ENCODE peak calls at places on chromosomes 16 and 17, in four cellular contexts. L is HepG2, A is K562, D is GM12878. S is an unnamed sample.

GRCh38 chr17:45953561-45953960 is 45.5 kb upstream of the STH start:
- DNase-seq in L (no peak), A (no peak), D (no peak), S (no peak)

GRCh38 chr16:6573577-6573976 is 759.1 kb upstream of the RBFOX1 start:
- DNase-seq in L (peak; percentile 2), A (no peak), D (no peak), S (peak; percentile 22)

GRCh38 chr16:27920391-27920891 is 143.1 kb downstream of the GSG1L start:
- DNase-seq in L (peak; percentile 22), A (peak; percentile 15), D (no peak), S (peak; percentile 74)

GRCh38 chr16:79605999-79606398 is 5.5 kb upstream of the MAF start:
- DNase-seq in L (no peak), A (no peak), D (no peak), S (no peak)

GRCh38 chr16:17252064-17252463 is 218.7 kb downstream of the XYLT1 start:
- DNase-seq in L (no peak), A (no peak), D (no peak), S (no peak)

GRCh38 chr16:84922351-84923135 is 88.8 kb downstream of the ZDHHC7 start:
- DNase-seq in L (peak; percentile 38), A (no peak), D (no peak), S (no peak)

GRCh38 chr17:68456529-68457167 is 648 bp downstream of the WIPI1 start:
- DNase-seq in L (peak; percentile 92), A (no peak), D (no peak), S (peak; percentile 47)

GRCh38 chr17:78651551-78651950 is 74.4 kb upstream of the DNAH17 start:
- DNase-seq in L (no peak), A (no peak), D (no peak), S (no peak)

GRCh38 chr16:28192811-28193529 is 18.8 kb downstream of the XPO6 start:
- DNase-seq in L (no peak), A (no peak), D (no peak), S (no peak)

GRCh38 chr17:80750263-80750662 is 205.6 kb downstream of the RPTOR start:
- DNase-seq in L (no peak), A (no peak), D (no peak), S (no peak)

GRCh38 chr16:85651822-85652430 is 36.8 kb downstream of the GINS2 start:
- DNase-seq in L (no peak), A (no peak), D (no peak), S (no peak)

DNA sequence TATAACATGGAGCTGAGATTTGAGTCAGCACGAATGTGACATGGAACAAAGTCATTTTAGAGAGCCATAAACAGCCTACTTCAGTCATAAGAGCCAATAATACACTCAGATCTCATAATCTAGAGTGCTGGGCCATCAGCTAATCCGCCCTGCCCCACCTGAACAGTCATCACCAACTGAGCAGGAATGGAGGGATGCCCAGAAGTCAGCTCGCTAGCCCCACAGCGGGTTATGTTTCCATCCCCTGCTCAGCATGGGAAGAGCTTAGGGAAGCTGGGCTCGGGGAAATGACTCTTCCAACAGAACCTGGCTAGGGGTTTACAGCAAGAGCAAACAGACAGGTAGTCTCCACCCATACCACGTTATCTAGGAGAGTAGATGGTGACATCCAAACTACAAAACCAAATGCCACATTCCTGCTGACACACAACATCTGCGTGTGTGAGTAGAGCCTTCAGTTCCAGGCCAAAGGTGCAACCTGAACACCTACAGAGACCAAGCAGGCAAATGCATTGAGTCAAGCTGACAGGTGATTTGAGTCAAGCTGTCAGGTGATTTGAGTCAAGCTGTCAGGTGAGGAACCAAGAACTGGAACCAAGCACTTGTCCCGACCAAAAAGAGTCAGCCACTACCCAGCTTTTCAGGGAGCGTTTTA is 2.0 kb downstream of the TMEM11 start:
- DNase-seq in L (no peak), A (no peak), D (no peak), S (no peak)
- TF ChIP-seq TARDBP in L (no peak), A (no peak), D (no peak), S (no peak)

GRCh38 chr16:87896924-87897562 is 27.7 kb upstream of the SLC7A5 start:
- DNase-seq in L (no peak), A (no peak), D (no peak), S (no peak)

GRCh38 chr16:87895641-87896141 is 26.4 kb upstream of the SLC7A5 start:
- DNase-seq in L (no peak), A (no peak), D (peak; percentile 67), S (no peak)

GRCh38 chr16:87897563-87898505 is 28.5 kb upstream of the SLC7A5 start:
- DNase-seq in L (no peak), A (no peak), D (no peak), S (no peak)
- TF ChIP-seq TARDBP in L (no peak), A (no peak), D (no peak), S (no peak)

DNA sequence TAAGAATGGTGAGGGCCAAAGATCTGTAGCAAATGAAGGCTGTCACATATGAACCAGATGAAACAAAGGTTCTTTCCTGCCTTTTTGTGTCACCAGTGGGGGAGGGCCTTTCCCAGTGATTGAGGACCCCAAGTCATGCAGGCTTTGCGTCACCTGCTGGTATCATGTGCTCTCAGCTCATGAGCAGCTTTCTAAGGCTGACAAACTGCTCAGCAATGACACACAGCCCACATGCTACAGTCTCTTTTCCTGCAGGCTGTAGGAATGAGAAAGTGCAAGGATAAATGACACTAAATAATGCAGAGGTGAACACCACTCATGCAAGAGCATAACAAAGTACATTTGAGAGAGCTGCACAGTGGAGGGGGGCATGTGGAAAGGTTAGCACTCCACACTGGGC is 34.8 kb downstream of the TOM1L2 start:
- DNase-seq in L (no peak), A (no peak), D (no peak), S (no peak)
- TF ChIP-seq TARDBP in L (no peak), A (no peak), D (no peak), S (no peak)

GRCh38 chr17:82551779-82552457 is 32.4 kb downstream of the FOXK2 start:
- DNase-seq in L (peak; percentile 65), A (peak; percentile 77), D (no peak), S (peak; percentile 73)
- TF ChIP-seq TARDBP in L (no peak), A (no peak), D (no peak), S (no peak)

GRCh38 chr16:13883881-13884280 is 36.1 kb upstream of the ERCC4 start:
- DNase-seq in L (no peak), A (no peak), D (no peak), S (no peak)

GRCh38 chr16:13885700-13886099 is 34.3 kb upstream of the ERCC4 start:
- DNase-seq in L (peak; percentile 86), A (no peak), D (no peak), S (no peak)

DNA sequence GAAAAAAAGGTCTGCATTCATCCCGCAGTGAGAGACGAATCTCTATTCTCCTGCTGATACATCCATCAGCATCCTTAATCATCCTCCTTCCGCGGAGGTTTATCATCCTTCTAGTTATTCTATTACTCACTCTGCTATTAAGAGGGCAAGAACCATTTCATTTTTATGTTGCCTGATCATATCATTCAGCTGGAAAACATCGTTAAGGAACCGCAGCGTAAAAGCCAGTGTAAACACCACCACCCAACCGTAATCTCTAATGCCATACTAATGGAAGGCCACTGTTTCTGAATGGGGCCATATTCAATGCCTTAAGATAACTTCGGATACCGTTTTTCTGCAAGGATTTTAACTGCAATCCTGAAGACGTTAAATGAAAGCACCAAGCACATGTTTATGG is 36.7 kb upstream of the ERCC4 start:
- DNase-seq in L (no peak), A (no peak), D (no peak), S (no peak)
- TF ChIP-seq TARDBP in L (no peak), A (no peak), D (no peak), S (no peak)

GRCh38 chr17:55624789-55625433 is 97.8 kb downstream of the TMEM100 start:
- DNase-seq in L (no peak), A (no peak), D (no peak), S (no peak)
- TF ChIP-seq TARDBP in L (no peak), A (no peak), D (no peak), S (no peak)

GRCh38 chr17:16820979-16821543 is 131.0 kb downstream of the CCDC144A start:
- DNase-seq in L (no peak), A (no peak), D (no peak), S (no peak)

GRCh38 chr17:16818821-16819683 is 129.0 kb downstream of the CCDC144A start:
- DNase-seq in L (no peak), A (peak; percentile 24), D (no peak), S (no peak)

GRCh38 chr17:16817201-16817600 is 127.2 kb downstream of the CCDC144A start:
- DNase-seq in L (no peak), A (no peak), D (no peak), S (no peak)

GRCh38 chr17:16820161-16820877 is 130.3 kb downstream of the CCDC144A start:
- DNase-seq in L (no peak), A (no peak), D (no peak), S (no peak)

DNA sequence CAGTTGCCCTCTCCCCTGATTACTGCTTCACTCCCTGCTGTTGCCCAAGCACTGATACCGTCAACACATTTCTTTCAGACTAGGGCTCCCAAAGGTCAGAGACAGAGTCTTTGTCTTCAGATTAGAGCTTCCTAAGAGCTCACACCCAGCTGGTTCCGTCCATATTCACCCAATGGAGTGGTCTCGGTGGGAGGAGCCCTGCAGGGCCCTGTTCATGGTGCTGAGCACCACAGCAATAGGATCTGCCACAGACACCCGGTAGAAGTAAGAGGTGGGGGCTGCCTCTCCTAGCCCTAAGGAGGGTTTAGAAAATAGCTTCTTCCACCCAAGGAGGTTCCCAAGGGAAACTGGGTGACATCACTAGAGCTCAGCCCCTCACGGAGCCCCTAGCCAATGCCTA is 128.3 kb downstream of the CCDC144A start:
- DNase-seq in L (no peak), A (no peak), D (no peak), S (no peak)
- TF ChIP-seq TARDBP in L (no peak), A (no peak), D (no peak), S (no peak)

S was measured in HEK293T.